ENCODE peak calls at places on chromosomes 12 and 14, in eight cellular contexts. I, F, H, A, U, R, D and W are unnamed samples.

GRCh38 chr12:130300725-130301124 is 37.0 kb upstream of the PIWIL1 start:
- DNase-seq in D (no peak), I (no peak), R (no peak), F (no peak), U (no peak), H (peak; percentile 66), A (no peak), W (no peak)

GRCh38 chr12:39331539-39332261 is 111.2 kb downstream of the KIF21A start:
- DNase-seq in H (no peak), I (no peak), F (no peak), R (no peak), D (no peak), U (no peak), A (no peak), W (peak; percentile 32)

GRCh38 chr14:73216035-73216434 is 21.3 kb upstream of the PAPLN start:
- DNase-seq in H (no peak), D (no peak), A (no peak), I (no peak), U (no peak), R (no peak), F (no peak), W (no peak)

GRCh38 chr12:98260276-98260675 is 255.1 kb upstream of the TMPO start:
- DNase-seq in D (no peak), R (no peak), U (no peak), I (no peak), H (no peak), A (no peak), F (no peak), W (no peak)

GRCh38 chr12:3882896-3883564 is 9.8 kb upstream of the PARP11 start:
- DNase-seq in H (peak; percentile 12), U (no peak), I (peak; percentile 37), R (no peak), F (peak; percentile 8), D (no peak), A (no peak), W (no peak)

GRCh38 chr14:101402936-101403660 is 158.2 kb upstream of the DIO3 start:
- DNase-seq in A (peak; percentile 66), H (no peak), F (no peak), D (no peak), I (no peak), U (no peak), R (no peak), W (no peak)

GRCh38 chr14:86852530-86852929 is 1140.5 kb downstream of the GALC start:
- DNase-seq in F (no peak), A (no peak), U (no peak), I (no peak), D (no peak), H (no peak), R (no peak), W (no peak)

GRCh38 chr14:30861200-30861599 is 13.2 kb upstream of the COCH start:
- DNase-seq in A (no peak), I (no peak), F (no peak), R (no peak), D (no peak), U (no peak), H (no peak), W (no peak)

GRCh38 chr12:67434653-67435375 is 165.7 kb downstream of the CAND1 start:
- DNase-seq in I (no peak), R (peak; percentile 85), H (no peak), A (no peak), U (no peak), D (no peak), F (no peak), W (no peak)

GRCh38 chr12:18068355-18068754 is 21.6 kb downstream of the RERGL start:
- DNase-seq in U (no peak), A (no peak), I (no peak), H (no peak), F (no peak), D (no peak), R (no peak), W (no peak)

GRCh38 chr12:127550271-127550670 is 716.7 kb upstream of the TMEM132C start:
- DNase-seq in A (no peak), R (peak; percentile 44), F (no peak), H (no peak), I (no peak), U (no peak), D (no peak), W (no peak)

GRCh38 chr12:53213348-53213747 is 6.3 kb upstream of the ITGB7 start:
- DNase-seq in A (peak; percentile 93), H (no peak), D (peak; percentile 91), F (peak; percentile 69), U (peak; percentile 86), I (peak; percentile 66), R (peak; percentile 84), W (peak; percentile 77)

GRCh38 chr12:91370086-91370868 is 187.7 kb upstream of the DCN start:
- DNase-seq in H (no peak), R (no peak), U (no peak), F (no peak), D (no peak), A (no peak), I (no peak), W (no peak)

GRCh38 chr12:127803545-127803944 is 463.4 kb upstream of the TMEM132C start:
- DNase-seq in U (no peak), R (no peak), F (no peak), H (no peak), A (no peak), I (no peak), D (no peak), W (no peak)

GRCh38 chr12:67998379-67998778 is 9.1 kb downstream of the IFNG-AS1 start:
- DNase-seq in I (no peak), D (no peak), R (no peak), H (no peak), U (no peak), A (no peak), F (no peak), W (no peak)

GRCh38 chr14:75494898-75495297 is 27.4 kb upstream of the BATF start:
- DNase-seq in A (no peak), F (no peak), U (no peak), R (no peak), D (no peak), I (no peak), H (no peak), W (no peak)

GRCh38 chr12:1833596-1834028 is 13.2 kb downstream of the LRTM2 start:
- DNase-seq in I (no peak), A (no peak), F (no peak), R (no peak), D (peak; percentile 3), U (no peak), H (no peak), W (no peak)

GRCh38 chr12:121524196-121524930 is 56.5 kb downstream of the KDM2B start:
- DNase-seq in H (no peak), D (no peak), U (no peak), A (no peak), R (no peak), F (no peak), I (no peak), W (no peak)

GRCh38 chr12:131855521-131856142 is 27.4 kb downstream of the MMP17 start:
- DNase-seq in U (no peak), R (peak; percentile 38), I (no peak), H (no peak), D (no peak), A (no peak), F (no peak), W (no peak)

GRCh38 chr12:121499929-121500793 is 80.7 kb downstream of the KDM2B start:
- DNase-seq in I (peak; percentile 74), U (peak; percentile 79), D (peak; percentile 87), R (peak; percentile 56), F (peak; percentile 71), A (peak; percentile 90), H (peak; percentile 95), W (peak; percentile 62)

GRCh38 chr12:110998165-110998564 is 77.8 kb upstream of the MYL2 start:
- DNase-seq in I (no peak), D (no peak), A (no peak), H (no peak), U (no peak), R (no peak), F (no peak), W (no peak)

DNA sequence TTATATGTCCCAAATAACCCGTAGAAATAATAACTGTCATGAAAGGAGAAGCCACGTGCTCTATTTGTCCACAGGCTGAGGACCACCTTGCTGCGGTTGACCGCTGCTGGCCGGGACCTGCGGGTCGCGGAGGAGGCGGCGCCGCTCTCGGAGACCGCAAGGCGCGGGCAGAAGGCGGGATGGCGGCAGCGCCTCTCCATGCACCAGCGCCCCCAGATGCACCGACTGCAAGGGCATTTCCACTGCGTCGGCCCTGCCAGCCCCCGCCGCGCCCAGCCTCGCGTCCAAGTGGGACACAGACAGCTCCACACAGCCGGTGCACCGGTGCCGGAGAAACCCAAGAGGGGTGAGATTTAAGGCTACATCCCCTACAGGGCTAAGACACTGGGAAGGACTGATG is 21.0 kb downstream of the RPGRIP1 start:
- DNase-seq in U (peak; percentile 19), H (no peak), I (no peak), D (no peak), F (no peak), R (no peak), A (peak; percentile 83), W (peak; percentile 4)
- H3K4me3 ChIP-seq in U (peak overlapping the region; percentile 28), H (peak overlapping the region; percentile 24), I (no peak overlapping the region), D (peak overlapping the region; percentile 26), F (peak overlapping the region; percentile 17), R (no peak overlapping the region), A (peak overlapping the region; percentile 37), W (no peak overlapping the region)

DNA sequence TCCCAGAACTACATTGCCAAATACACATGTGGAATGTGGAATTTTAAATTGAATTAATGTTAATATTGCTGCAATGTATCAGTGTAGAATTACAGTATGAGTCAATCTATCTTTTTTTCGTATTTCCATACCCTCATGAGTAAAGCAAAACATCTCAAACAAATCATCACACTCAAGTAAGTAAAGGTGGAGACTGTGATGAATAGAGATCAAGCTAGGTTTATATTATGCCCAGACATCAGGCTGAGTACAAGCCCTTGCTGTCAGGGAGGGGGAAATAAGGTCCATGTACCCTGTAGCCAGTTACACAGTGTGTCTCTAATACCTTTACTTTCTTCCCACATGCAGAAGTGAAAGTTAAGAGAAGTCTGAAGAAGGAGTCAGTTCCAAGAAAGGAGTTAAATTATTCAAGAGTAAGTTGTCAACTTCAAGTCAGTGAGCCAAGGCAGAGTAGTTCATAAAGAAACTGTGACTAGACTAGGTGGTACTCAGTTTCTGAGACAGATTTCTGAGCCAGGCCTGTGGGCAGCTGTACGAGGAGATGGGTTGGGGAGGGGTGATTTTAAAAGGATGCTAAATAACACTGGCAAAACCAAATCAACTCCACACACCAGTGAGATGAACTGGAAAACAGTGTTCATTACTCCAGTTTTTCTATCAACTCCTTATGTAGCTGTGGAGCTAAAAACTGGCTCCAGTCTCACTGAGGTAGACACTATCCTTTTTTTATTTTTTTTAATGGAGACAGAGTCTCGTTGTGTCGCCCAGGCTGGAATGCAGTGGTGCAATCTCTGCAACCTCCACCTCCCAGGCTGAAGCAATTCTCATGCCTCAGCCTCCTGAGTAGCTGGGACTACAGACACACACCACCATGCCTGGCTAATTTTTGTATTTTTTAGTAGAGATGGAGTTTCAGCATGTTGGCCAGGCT is 23.8 kb upstream of the STK38L start:
- DNase-seq in I (no peak), F (no peak), R (no peak), H (no peak), D (no peak), U (no peak), A (no peak), W (no peak)
- H3K9me3 ChIP-seq in I (no peaks in the 10 kb centered on the region), F (no peaks in the 10 kb centered on the region), R (no peaks in the 10 kb centered on the region), H (no peaks in the 10 kb centered on the region), D (no peaks in the 10 kb centered on the region), U (no peaks in the 10 kb centered on the region), A (no peaks in the 10 kb centered on the region), W (no peaks in the 10 kb centered on the region)

GRCh38 chr12:123268850-123269249 is 2.8 kb downstream of the CDK2AP1 start:
- DNase-seq in R (no peak), F (no peak), H (no peak), D (no peak), I (no peak), U (no peak), A (peak; percentile 34), W (no peak)
- H3K4me3 ChIP-seq in R (no peak overlapping the region), F (peak overlapping the region; percentile 0), H (peak overlapping the region; percentile 80), D (peak overlapping the region; percentile 83), I (no peak overlapping the region), U (peak overlapping the region; percentile 61), A (peak overlapping the region; percentile 90), W (no peak overlapping the region)

GRCh38 chr14:20190596-20190995 is at the start of gene OR11G2:
- DNase-seq in U (no peak), R (no peak), H (no peak), I (no peak), D (no peak), A (no peak), F (no peak), W (no peak)
- H3K9me3 ChIP-seq in U (no peaks in the 10 kb centered on the region), R (no peaks in the 10 kb centered on the region), H (no peaks in the 10 kb centered on the region), I (no peaks in the 10 kb centered on the region), D (no peaks in the 10 kb centered on the region), A (no peaks in the 10 kb centered on the region), F (no peaks in the 10 kb centered on the region), W (no peaks in the 10 kb centered on the region)